ENCODE peak calls at places on chromosomes 4 and X, in ten cellular contexts. One of them, this sample, is unnamed.

GRCh38 chr4:107279729-107280128 is 243.6 kb upstream of the DKK2 start:
- DNase-seq in esophagus squamous epithelium: no peak
- DNase-seq in H54: no peak
- DNase-seq in CD8-positive, alpha-beta memory T cell: no peak
- DNase-seq in AG09309: no peak
- DNase-seq in stomach: no peak
- DNase-seq in GM19239: no peak
- DNase-seq in SW480: peak
- DNase-seq in HFFc6: peak
- DNase-seq in NCI-H1092 treated with DMSO at 0.1 percent for 48 hours: no peak
- DNase-seq in this sample: no peak

GRCh38 chrX:110402091-110402854 is 43.6 kb downstream of the RTL9 start:
- DNase-seq in esophagus squamous epithelium: no peak
- DNase-seq in H54: no peak
- DNase-seq in CD8-positive, alpha-beta memory T cell: no peak
- DNase-seq in AG09309: no peak
- DNase-seq in stomach: no peak
- DNase-seq in GM19239: no peak
- DNase-seq in SW480: peak
- DNase-seq in HFFc6: peak
- DNase-seq in NCI-H1092 treated with DMSO at 0.1 percent for 48 hours: no peak
- DNase-seq in this sample: peak

GRCh38 chrX:150704030-150704613 is 10.9 kb downstream of the MTMR1 start:
- DNase-seq in esophagus squamous epithelium: no peak
- DNase-seq in H54: no peak
- DNase-seq in CD8-positive, alpha-beta memory T cell: no peak
- DNase-seq in AG09309: peak
- DNase-seq in stomach: no peak
- DNase-seq in GM19239: no peak
- DNase-seq in SW480: no peak
- DNase-seq in HFFc6: peak
- DNase-seq in NCI-H1092 treated with DMSO at 0.1 percent for 48 hours: no peak
- DNase-seq in this sample: no peak

GRCh38 chr4:6612961-6613675 is 27.4 kb upstream of the MRFAP1 start:
- DNase-seq in esophagus squamous epithelium: no peak
- DNase-seq in H54: no peak
- DNase-seq in CD8-positive, alpha-beta memory T cell: no peak
- DNase-seq in AG09309: no peak
- DNase-seq in stomach: no peak
- DNase-seq in GM19239: no peak
- DNase-seq in SW480: no peak
- DNase-seq in HFFc6: no peak
- DNase-seq in NCI-H1092 treated with DMSO at 0.1 percent for 48 hours: no peak
- DNase-seq in this sample: no peak

GRCh38 chr4:147678121-147678520 is 5.8 kb downstream of the PRMT9 start:
- DNase-seq in esophagus squamous epithelium: no peak
- DNase-seq in H54: no peak
- DNase-seq in CD8-positive, alpha-beta memory T cell: no peak
- DNase-seq in AG09309: no peak
- DNase-seq in stomach: no peak
- DNase-seq in GM19239: no peak
- DNase-seq in SW480: no peak
- DNase-seq in HFFc6: peak
- DNase-seq in NCI-H1092 treated with DMSO at 0.1 percent for 48 hours: no peak
- DNase-seq in this sample: no peak

GRCh38 chr4:119735136-119735770 is 106.6 kb upstream of the PDE5A start:
- DNase-seq in esophagus squamous epithelium: no peak
- DNase-seq in H54: peak
- DNase-seq in CD8-positive, alpha-beta memory T cell: no peak
- DNase-seq in AG09309: peak
- DNase-seq in stomach: no peak
- DNase-seq in GM19239: no peak
- DNase-seq in SW480: no peak
- DNase-seq in HFFc6: peak
- DNase-seq in NCI-H1092 treated with DMSO at 0.1 percent for 48 hours: no peak
- DNase-seq in this sample: no peak

GRCh38 chr4:118849867-118850812 is 14.2 kb upstream of the SEC24D start:
- DNase-seq in esophagus squamous epithelium: no peak
- DNase-seq in H54: no peak
- DNase-seq in CD8-positive, alpha-beta memory T cell: peak
- DNase-seq in AG09309: no peak
- DNase-seq in stomach: no peak
- DNase-seq in GM19239: peak
- DNase-seq in SW480: peak
- DNase-seq in HFFc6: no peak
- DNase-seq in NCI-H1092 treated with DMSO at 0.1 percent for 48 hours: no peak
- DNase-seq in this sample: no peak

GRCh38 chr4:24805036-24805435 is 9.7 kb downstream of the SOD3 start:
- DNase-seq in esophagus squamous epithelium: no peak
- DNase-seq in H54: no peak
- DNase-seq in CD8-positive, alpha-beta memory T cell: no peak
- DNase-seq in AG09309: no peak
- DNase-seq in stomach: peak
- DNase-seq in GM19239: no peak
- DNase-seq in SW480: no peak
- DNase-seq in HFFc6: no peak
- DNase-seq in NCI-H1092 treated with DMSO at 0.1 percent for 48 hours: peak
- DNase-seq in this sample: no peak

GRCh38 chrX:122279746-122280145 is 904.3 kb upstream of the GRIA3 start:
- DNase-seq in esophagus squamous epithelium: no peak
- DNase-seq in H54: no peak
- DNase-seq in CD8-positive, alpha-beta memory T cell: no peak
- DNase-seq in AG09309: no peak
- DNase-seq in stomach: no peak
- DNase-seq in GM19239: no peak
- DNase-seq in SW480: no peak
- DNase-seq in HFFc6: no peak
- DNase-seq in NCI-H1092 treated with DMSO at 0.1 percent for 48 hours: no peak
- DNase-seq in this sample: no peak

GRCh38 chr4:80465238-80465637 is 129.7 kb downstream of the CFAP299 start:
- DNase-seq in esophagus squamous epithelium: no peak
- DNase-seq in H54: no peak
- DNase-seq in CD8-positive, alpha-beta memory T cell: no peak
- DNase-seq in AG09309: no peak
- DNase-seq in stomach: no peak
- DNase-seq in GM19239: no peak
- DNase-seq in SW480: no peak
- DNase-seq in HFFc6: peak
- DNase-seq in NCI-H1092 treated with DMSO at 0.1 percent for 48 hours: no peak
- DNase-seq in this sample: no peak

GRCh38 chr4:61202100-61202637 is 2.0 kb downstream of the ADGRL3 start:
- DNase-seq in esophagus squamous epithelium: no peak
- DNase-seq in H54: no peak
- DNase-seq in CD8-positive, alpha-beta memory T cell: no peak
- DNase-seq in AG09309: no peak
- DNase-seq in stomach: no peak
- DNase-seq in GM19239: no peak
- DNase-seq in SW480: no peak
- DNase-seq in HFFc6: no peak
- DNase-seq in NCI-H1092 treated with DMSO at 0.1 percent for 48 hours: peak
- DNase-seq in this sample: peak

GRCh38 chrX:10986616-10987015 is 124.5 kb upstream of the HCCS start:
- DNase-seq in esophagus squamous epithelium: no peak
- DNase-seq in H54: no peak
- DNase-seq in CD8-positive, alpha-beta memory T cell: no peak
- DNase-seq in AG09309: no peak
- DNase-seq in stomach: no peak
- DNase-seq in GM19239: no peak
- DNase-seq in SW480: no peak
- DNase-seq in HFFc6: no peak
- DNase-seq in NCI-H1092 treated with DMSO at 0.1 percent for 48 hours: no peak
- DNase-seq in this sample: no peak

GRCh38 chr4:165635261-165635838 is 237.7 kb upstream of the TLL1 start:
- DNase-seq in esophagus squamous epithelium: no peak
- DNase-seq in H54: no peak
- DNase-seq in CD8-positive, alpha-beta memory T cell: no peak
- DNase-seq in AG09309: no peak
- DNase-seq in stomach: no peak
- DNase-seq in GM19239: no peak
- DNase-seq in SW480: no peak
- DNase-seq in HFFc6: no peak
- DNase-seq in NCI-H1092 treated with DMSO at 0.1 percent for 48 hours: no peak
- DNase-seq in this sample: no peak

GRCh38 chr4:89558147-89558546 is 250.5 kb upstream of the GPRIN3 start:
- DNase-seq in esophagus squamous epithelium: no peak
- DNase-seq in H54: no peak
- DNase-seq in CD8-positive, alpha-beta memory T cell: no peak
- DNase-seq in AG09309: no peak
- DNase-seq in stomach: no peak
- DNase-seq in GM19239: no peak
- DNase-seq in SW480: no peak
- DNase-seq in HFFc6: no peak
- DNase-seq in NCI-H1092 treated with DMSO at 0.1 percent for 48 hours: no peak
- DNase-seq in this sample: no peak

GRCh38 chr4:155207534-155208257 is 740 bp upstream of the NPY2R start:
- DNase-seq in esophagus squamous epithelium: no peak
- DNase-seq in H54: no peak
- DNase-seq in CD8-positive, alpha-beta memory T cell: no peak
- DNase-seq in AG09309: no peak
- DNase-seq in stomach: no peak
- DNase-seq in GM19239: no peak
- DNase-seq in SW480: no peak
- DNase-seq in HFFc6: no peak
- DNase-seq in NCI-H1092 treated with DMSO at 0.1 percent for 48 hours: no peak
- DNase-seq in this sample: no peak

GRCh38 chr4:74451214-74451661 is 6.3 kb downstream of the AREG start:
- DNase-seq in esophagus squamous epithelium: no peak
- DNase-seq in H54: no peak
- DNase-seq in CD8-positive, alpha-beta memory T cell: no peak
- DNase-seq in AG09309: no peak
- DNase-seq in stomach: no peak
- DNase-seq in GM19239: no peak
- DNase-seq in SW480: peak
- DNase-seq in HFFc6: peak
- DNase-seq in NCI-H1092 treated with DMSO at 0.1 percent for 48 hours: no peak
- DNase-seq in this sample: no peak

GRCh38 chr4:152245706-152246105 is 290.2 kb downstream of the FBXW7 start:
- DNase-seq in esophagus squamous epithelium: no peak
- DNase-seq in H54: no peak
- DNase-seq in CD8-positive, alpha-beta memory T cell: no peak
- DNase-seq in AG09309: no peak
- DNase-seq in stomach: no peak
- DNase-seq in GM19239: no peak
- DNase-seq in SW480: no peak
- DNase-seq in HFFc6: peak
- DNase-seq in NCI-H1092 treated with DMSO at 0.1 percent for 48 hours: no peak
- DNase-seq in this sample: no peak

This sample was measured in RWPE2.